ENCODE peak calls at places on chromosome 15, in four cellular contexts. O is K562, Z is GM12878, B is HepG2. E is an unnamed sample.

GRCh38 chr15:91302588-91303439 is 202.8 kb downstream of the SV2B start:
- DNase-seq in O (peak), Z (peak), B (peak), E (peak)

GRCh38 chr15:57528940-57529565 is 62.7 kb upstream of the MYZAP start:
- DNase-seq in O (no peak), Z (no peak), B (no peak), E (no peak)

GRCh38 chr15:44033894-44034293 is 161.2 kb downstream of the FRMD5 start:
- DNase-seq in O (no peak), Z (no peak), B (no peak), E (no peak)

GRCh38 chr15:78408961-78409360 is 29.1 kb upstream of the IREB2 start:
- DNase-seq in O (no peak), Z (no peak), B (no peak), E (no peak)

GRCh38 chr15:101725073-101725472 is 800 bp upstream of the TARS3 start:
- DNase-seq in O (no peak), Z (no peak), B (no peak), E (no peak)

GRCh38 chr15:47887181-47887580 is 169.9 kb downstream of the SEMA6D start:
- DNase-seq in O (no peak), Z (no peak), B (no peak), E (no peak)

GRCh38 chr15:81106560-81106959 is 27.5 kb upstream of the CFAP161 start:
- DNase-seq in O (peak), Z (peak), B (peak), E (peak)

GRCh38 chr15:55742927-55743614 is at the start of gene PRTG:
- DNase-seq in O (peak), Z (no peak), B (peak), E (peak)

GRCh38 chr15:79431636-79432344 is at the start of gene MINAR1:
- DNase-seq in O (no peak), Z (no peak), B (peak), E (peak)

GRCh38 chr15:100721758-100722550 is 119.6 kb downstream of the ASB7 start:
- DNase-seq in O (no peak), Z (no peak), B (peak), E (no peak)

GRCh38 chr15:89971592-89971997 is 29.5 kb upstream of the ZNF710 start:
- DNase-seq in O (peak), Z (peak), B (peak), E (peak)

GRCh38 chr15:39920510-39921273 is 626 bp upstream of the GPR176 start:
- DNase-seq in O (peak), Z (peak), B (peak), E (peak)

GRCh38 chr15:73787621-73788020 is 34.5 kb upstream of the INSYN1 start:
- DNase-seq in O (no peak), Z (no peak), B (no peak), E (no peak)

GRCh38 chr15:81531971-81532370 is 158.0 kb upstream of the TMC3 start:
- DNase-seq in O (no peak), Z (no peak), B (no peak), E (no peak)

GRCh38 chr15:74320358-74321247 is 46.8 kb downstream of the CYP11A1 start:
- DNase-seq in O (peak), Z (no peak), B (peak), E (peak)

GRCh38 chr15:38427380-38427779 is 26.5 kb upstream of the FAM98B start:
- DNase-seq in O (no peak), Z (no peak), B (no peak), E (no peak)

GRCh38 chr15:33675246-33675645 is 293.1 kb upstream of the CHRM5 start:
- DNase-seq in O (peak), Z (no peak), B (no peak), E (peak)

GRCh38 chr15:74384566-74385441 is 17.4 kb upstream of the CYP11A1 start:
- DNase-seq in O (no peak), Z (peak), B (no peak), E (no peak)

GRCh38 chr15:27835233-27835939 is 263.7 kb downstream of the OCA2 start:
- DNase-seq in O (no peak), Z (no peak), B (no peak), E (no peak)

GRCh38 chr15:63462053-63462452 is 42.3 kb upstream of the USP3 start:
- DNase-seq in O (no peak), Z (no peak), B (no peak), E (no peak)

GRCh38 chr15:39272901-39273300 is 308.0 kb upstream of the THBS1 start:
- DNase-seq in O (no peak), Z (no peak), B (no peak), E (no peak)

GRCh38 chr15:48647963-48648362 is 2.5 kb upstream of the FBN1 start:
- DNase-seq in O (no peak), Z (no peak), B (no peak), E (peak)

GRCh38 chr15:81859737-81860516 is 185.9 kb downstream of the MEX3B start:
- DNase-seq in O (no peak), Z (no peak), B (no peak), E (no peak)

GRCh38 chr15:40282870-40283614 is at the start of gene ANKRD63:
- DNase-seq in O (peak), Z (no peak), B (no peak), E (peak)

GRCh38 chr15:75924576-75924975 is 20.9 kb downstream of the FBXO22 start:
- DNase-seq in O (no peak), Z (no peak), B (no peak), E (no peak)

GRCh38 chr15:36738817-36739216 is 159.4 kb downstream of the CDIN1 start:
- DNase-seq in O (no peak), Z (no peak), B (no peak), E (no peak)

GRCh38 chr15:36742696-36743095 is 163.3 kb downstream of the CDIN1 start:
- DNase-seq in O (no peak), Z (no peak), B (no peak), E (no peak)

GRCh38 chr15:36734366-36734765 is 154.9 kb downstream of the CDIN1 start:
- DNase-seq in O (no peak), Z (no peak), B (no peak), E (no peak)

GRCh38 chr15:36737430-36737891 is 158.0 kb downstream of the CDIN1 start:
- DNase-seq in O (no peak), Z (no peak), B (no peak), E (no peak)
- TF ChIP-seq TARDBP in O (no peak), Z (no peak), B (no peak), E (no peak)

GRCh38 chr15:50148362-50148963 is 29.4 kb upstream of the ATP8B4 start:
- DNase-seq in O (peak), Z (no peak), B (peak), E (peak)
- TF ChIP-seq FOXK2 in O (no peak), Z (no peak), B (no peak), E (no peak)

DNA sequence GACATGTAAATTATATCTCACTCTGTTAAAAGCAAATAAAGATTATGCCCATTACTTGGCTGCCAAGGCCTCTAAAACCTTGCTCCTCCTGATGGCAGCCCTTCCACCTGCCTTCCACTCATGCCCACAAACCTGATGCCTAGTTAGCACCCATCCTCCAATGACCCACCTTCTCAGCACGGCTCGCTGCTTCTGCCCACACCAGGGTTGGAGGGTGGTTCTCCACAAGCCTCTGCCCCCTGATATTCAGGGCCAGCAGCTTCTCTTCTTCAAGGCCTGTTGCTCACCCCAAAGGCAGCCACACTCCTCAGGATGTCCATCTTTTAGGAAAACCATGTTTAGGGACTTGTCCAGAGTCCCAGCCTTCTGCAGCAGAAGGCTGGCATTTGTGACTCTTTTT is 263.4 kb upstream of the TLE3 start:
- DNase-seq in O (no peak), Z (no peak), B (no peak), E (no peak)
- TF ChIP-seq TARDBP in O (no peak), Z (no peak), B (no peak), E (no peak)

DNA sequence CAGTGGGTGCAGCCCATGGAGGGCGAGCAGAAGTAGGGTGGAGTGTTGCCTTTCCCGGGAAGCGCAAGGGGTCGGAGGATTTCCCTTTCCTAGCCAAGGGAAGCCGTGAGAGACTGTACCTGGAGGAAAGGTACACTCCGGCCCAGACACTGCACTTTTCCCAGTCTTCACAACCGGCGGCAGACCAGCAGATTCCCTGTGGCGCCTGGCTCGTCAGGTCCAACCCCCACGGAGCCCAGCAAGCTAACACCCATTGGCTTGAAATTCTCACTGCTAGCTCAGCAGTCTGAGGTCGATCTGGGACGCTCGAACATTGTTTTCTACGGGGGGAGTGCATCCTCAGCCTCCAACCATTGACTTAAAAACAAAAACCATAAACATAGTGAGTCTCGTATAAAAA is 26.5 kb downstream of the CCNB2 start:
- DNase-seq in O (no peak), Z (no peak), B (no peak), E (no peak)
- TF ChIP-seq FOXK2 in O (no peak), Z (no peak), B (no peak), E (no peak)

GRCh38 chr15:93854088-93854487 is 377.3 kb upstream of the MCTP2 start:
- DNase-seq in O (no peak), Z (no peak), B (no peak), E (no peak)

DNA sequence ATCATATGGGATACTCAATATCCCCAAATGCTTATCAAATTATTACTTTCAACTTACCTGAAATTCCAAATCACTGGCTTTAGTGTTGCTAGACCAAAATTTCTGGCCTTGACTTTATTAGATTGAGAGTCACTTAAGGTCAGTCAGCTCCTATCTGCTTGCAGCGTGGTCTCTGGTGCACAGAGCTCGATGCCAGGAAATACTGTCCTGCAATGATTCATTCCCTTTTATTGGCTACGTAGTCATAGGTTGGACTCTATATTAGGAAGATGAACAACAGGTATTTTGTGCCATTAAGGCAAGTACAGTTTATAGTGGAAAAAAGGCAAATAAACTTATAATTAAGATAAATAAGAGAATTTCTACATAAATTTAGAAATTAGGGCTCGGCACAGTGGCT is 378.6 kb upstream of the MCTP2 start:
- DNase-seq in O (no peak), Z (no peak), B (no peak), E (no peak)
- TF ChIP-seq TARDBP in O (no peak), Z (no peak), B (no peak), E (no peak)

GRCh38 chr15:42007386-42007785 is 13.5 kb downstream of the PLA2G4E start:
- DNase-seq in O (no peak), Z (no peak), B (no peak), E (no peak)
- TF ChIP-seq FOXK2 in O (no peak), Z (no peak), B (no peak), E (no peak)

DNA sequence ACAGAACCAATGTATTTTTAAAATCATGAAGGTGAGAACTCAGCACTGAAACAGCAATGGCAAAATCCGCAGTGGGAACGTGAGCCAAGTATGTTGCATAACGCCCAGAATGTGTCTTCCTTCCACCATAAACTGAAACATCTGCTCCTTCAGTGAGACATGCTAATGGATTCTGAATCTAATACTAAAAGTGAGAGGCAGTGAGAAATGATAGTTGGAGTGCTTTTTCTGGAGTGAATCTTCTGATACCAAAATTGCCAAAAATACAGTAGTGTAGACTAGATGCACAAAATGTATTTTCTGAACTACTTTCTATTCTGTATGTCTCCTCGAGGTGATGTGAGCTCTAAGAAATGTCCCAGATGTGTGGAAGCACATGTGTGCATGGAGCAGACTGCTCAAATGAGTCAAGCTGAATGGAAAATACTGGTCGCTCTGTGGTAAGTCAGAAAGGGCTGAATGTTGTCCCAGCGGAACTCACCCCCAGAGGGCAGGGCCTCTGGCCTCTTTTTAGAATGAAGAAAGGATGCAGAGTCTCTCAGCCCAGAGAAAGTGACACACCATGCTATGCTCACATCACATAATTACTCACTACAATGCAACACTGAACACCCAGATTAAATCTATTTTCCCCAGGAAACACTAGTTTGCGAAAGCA is 73.0 kb downstream of the ATP10A start:
- DNase-seq in O (no peak), Z (no peak), B (no peak), E (no peak)
- TF ChIP-seq TARDBP in O (no peak), Z (no peak), B (no peak), E (no peak)

GRCh38 chr15:51846463-51847230 is 17.2 kb downstream of the TMOD3 start:
- DNase-seq in O (no peak), Z (no peak), B (no peak), E (no peak)
- TF ChIP-seq FOXK2 in O (no peak), Z (no peak), B (no peak), E (no peak)

DNA sequence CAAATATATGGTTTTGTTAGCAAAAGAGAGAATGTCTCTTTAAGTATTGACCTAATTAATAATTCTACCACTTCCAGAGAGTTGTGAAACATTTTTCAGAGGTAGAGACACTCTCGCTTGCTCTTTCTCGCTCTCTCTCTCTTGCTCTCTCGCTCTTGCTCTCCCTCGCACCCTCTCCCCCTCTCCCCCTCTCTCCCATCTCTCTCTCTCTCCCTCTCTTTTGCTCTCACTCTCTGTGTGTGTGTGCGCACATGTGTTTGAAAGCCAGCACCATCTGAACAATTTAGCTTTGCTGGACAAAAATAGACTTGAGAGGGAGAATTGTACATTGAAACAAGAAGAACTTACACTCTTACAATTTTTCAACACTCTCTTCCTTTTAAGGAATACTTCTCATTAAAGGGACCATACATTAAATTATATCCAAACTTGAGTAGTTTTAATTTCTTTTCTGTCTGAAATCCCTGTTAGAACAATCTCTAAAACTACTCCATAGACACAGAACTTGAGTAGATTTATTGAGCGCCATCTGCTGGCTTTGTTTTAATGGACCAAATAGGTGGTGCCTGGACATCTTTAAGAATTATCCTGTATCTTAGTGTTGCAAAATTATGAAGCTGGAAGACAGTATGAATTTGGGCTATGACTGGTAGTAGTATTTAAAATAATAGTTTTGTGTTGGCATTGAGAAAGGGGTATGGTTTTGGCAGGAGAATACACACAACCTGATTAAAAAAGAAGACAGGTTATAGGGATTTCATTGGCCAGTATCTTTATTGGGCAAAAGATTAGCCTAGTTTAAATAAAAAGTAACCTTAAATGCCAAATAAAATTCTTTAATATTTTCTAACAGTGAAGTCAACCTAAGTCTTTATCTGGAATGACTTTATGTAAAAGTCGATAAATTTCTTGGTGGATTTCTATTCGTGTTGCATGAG is 124.6 kb downstream of the AKAP13 start:
- DNase-seq in O (peak), Z (no peak), B (peak), E (peak)
- TF ChIP-seq TARDBP in O (no peak), Z (no peak), B (no peak), E (no peak)

E was measured in HEK293T.